ENCODE peak calls at places on chromosomes 12 and 14, in eight cellular contexts. R is NCI-H1417, N is ureter, T is neural progenitor cell, G is A549, B is DMS53, K is NCI-H1092 treated with DMSO at 0.1 percent for 48 hours, E is COR-L47. O is an unnamed sample.
A peak's percentile ranks its signal among the peaks of the same experiment; 100 is the strongest.

GRCh38 chr14:105316968-105317498 is 2.5 kb downstream of the PACS2 start:
- DNase-seq in R (no peak), N (no peak), T (no peak), G (no peak), B (no peak), K (no peak), E (no peak), O (no peak)

GRCh38 chr12:110916295-110916875 is 4.0 kb downstream of the MYL2 start:
- DNase-seq in R (no peak), N (no peak), T (no peak), G (no peak), B (no peak), K (no peak), E (no peak), O (no peak)

GRCh38 chr12:26028953-26029740 is 70.7 kb downstream of the RASSF8 start:
- DNase-seq in R (peak; percentile 73), N (no peak), T (peak; percentile 59), G (peak; percentile 37), B (peak; percentile 83), K (no peak), E (no peak), O (no peak)

GRCh38 chr12:107079172-107080011 is 14.0 kb downstream of the CRY1 start:
- DNase-seq in R (peak; percentile 23), N (no peak), T (no peak), G (peak; percentile 21), B (peak; percentile 67), K (no peak), E (no peak), O (no peak)

GRCh38 chr12:60335765-60336164 is 739.9 kb downstream of the SLC16A7 start:
- DNase-seq in R (peak; percentile 22), N (no peak), T (no peak), G (no peak), B (peak; percentile 86), K (no peak), E (no peak), O (no peak)

GRCh38 chr12:108425238-108425795 is 86.2 kb upstream of the CMKLR1 start:
- DNase-seq in R (no peak), N (no peak), T (peak; percentile 62), G (no peak), B (no peak), K (no peak), E (no peak), O (no peak)

GRCh38 chr14:101469382-101470251 is 91.7 kb upstream of the DIO3 start:
- DNase-seq in R (peak; percentile 67), N (peak; percentile 18), T (no peak), G (no peak), B (no peak), K (no peak), E (no peak), O (no peak)

GRCh38 chr12:11749943-11750690 is 100.6 kb downstream of the ETV6 start:
- DNase-seq in R (no peak), N (no peak), T (no peak), G (no peak), B (no peak), K (no peak), E (no peak), O (no peak)

GRCh38 chr12:64674367-64674922 is 64.2 kb downstream of the RASSF3 start:
- DNase-seq in R (no peak), N (no peak), T (no peak), G (no peak), B (no peak), K (no peak), E (no peak), O (no peak)

O was measured in 8988T.